ENCODE peak calls at places on chromosomes 11 and 22, in five cellular contexts. One of them, this sample, is unnamed.

GRCh38 chr11:112524808-112525207 is 264.1 kb upstream of the PLET1 start:
- DNase-seq in ovary: no peak
- DNase-seq in upper lobe of left lung: no peak
- DNase-seq in transverse colon: peak; percentile 26
- DNase-seq in Peyer's patch: peak; percentile 52
- DNase-seq in this sample: peak; percentile 55

GRCh38 chr22:20604776-20605221 is 97.4 kb downstream of the MED15 start:
- DNase-seq in ovary: no peak
- DNase-seq in upper lobe of left lung: no peak
- DNase-seq in transverse colon: no peak
- DNase-seq in Peyer's patch: no peak
- DNase-seq in this sample: no peak

GRCh38 chr11:111183706-111184105 is 61.8 kb upstream of the POU2AF2 start:
- DNase-seq in ovary: no peak
- DNase-seq in upper lobe of left lung: no peak
- DNase-seq in transverse colon: no peak
- DNase-seq in Peyer's patch: no peak
- DNase-seq in this sample: no peak

GRCh38 chr11:82845336-82846036 is 54.7 kb downstream of the PRCP start:
- DNase-seq in ovary: no peak
- DNase-seq in upper lobe of left lung: no peak
- DNase-seq in transverse colon: no peak
- DNase-seq in Peyer's patch: no peak
- DNase-seq in this sample: no peak

GRCh38 chr11:67668191-67668551 is 6.3 kb downstream of the ALDH3B2 start:
- DNase-seq in ovary: no peak
- DNase-seq in upper lobe of left lung: no peak
- DNase-seq in transverse colon: no peak
- DNase-seq in Peyer's patch: no peak
- DNase-seq in this sample: no peak

GRCh38 chr11:122601131-122602125 is 54.1 kb upstream of the UBASH3B start:
- DNase-seq in ovary: no peak
- DNase-seq in upper lobe of left lung: no peak
- DNase-seq in transverse colon: no peak
- DNase-seq in Peyer's patch: no peak
- DNase-seq in this sample: no peak

GRCh38 chr22:50264946-50265669 is 3.6 kb upstream of the MAPK12 start:
- DNase-seq in ovary: no peak
- DNase-seq in upper lobe of left lung: peak; percentile 63
- DNase-seq in transverse colon: no peak
- DNase-seq in Peyer's patch: no peak
- DNase-seq in this sample: no peak

GRCh38 chr11:47285969-47286770 is 16.2 kb downstream of the MADD start:
- DNase-seq in ovary: no peak
- DNase-seq in upper lobe of left lung: no peak
- DNase-seq in transverse colon: no peak
- DNase-seq in Peyer's patch: no peak
- DNase-seq in this sample: no peak

GRCh38 chr11:78138694-78139421 is 568 bp downstream of the ALG8 start:
- DNase-seq in ovary: no peak
- DNase-seq in upper lobe of left lung: no peak
- DNase-seq in transverse colon: peak; percentile 34
- DNase-seq in Peyer's patch: peak; percentile 52
- DNase-seq in this sample: no peak

GRCh38 chr11:2686360-2687222 is 13.2 kb downstream of the KCNQ1OT1 start:
- DNase-seq in ovary: peak; percentile 7
- DNase-seq in upper lobe of left lung: no peak
- DNase-seq in transverse colon: no peak
- DNase-seq in Peyer's patch: peak; percentile 34
- DNase-seq in this sample: peak; percentile 31

GRCh38 chr11:128492461-128492860 is 94.9 kb downstream of the ETS1 start:
- DNase-seq in ovary: no peak
- DNase-seq in upper lobe of left lung: no peak
- DNase-seq in transverse colon: no peak
- DNase-seq in Peyer's patch: no peak
- DNase-seq in this sample: no peak

GRCh38 chr11:130383363-130384168 is 44.8 kb downstream of the ADAMTS8 start:
- DNase-seq in ovary: no peak
- DNase-seq in upper lobe of left lung: no peak
- DNase-seq in transverse colon: no peak
- DNase-seq in Peyer's patch: no peak
- DNase-seq in this sample: no peak

GRCh38 chr11:108616549-108616948 is 23.0 kb upstream of the EXPH5 start:
- DNase-seq in ovary: no peak
- DNase-seq in upper lobe of left lung: no peak
- DNase-seq in transverse colon: no peak
- DNase-seq in Peyer's patch: no peak
- DNase-seq in this sample: no peak

GRCh38 chr11:68549789-68550484 is 89.4 kb downstream of the PPP6R3 start:
- DNase-seq in ovary: no peak
- DNase-seq in upper lobe of left lung: no peak
- DNase-seq in transverse colon: no peak
- DNase-seq in Peyer's patch: no peak
- DNase-seq in this sample: no peak

GRCh38 chr11:112977620-112978212 is 16.5 kb downstream of the NCAM1 start:
- DNase-seq in ovary: peak; percentile 67
- DNase-seq in upper lobe of left lung: no peak
- DNase-seq in transverse colon: no peak
- DNase-seq in Peyer's patch: no peak
- DNase-seq in this sample: no peak

GRCh38 chr11:88886796-88887195 is 179.0 kb downstream of the GRM5 start:
- DNase-seq in ovary: no peak
- DNase-seq in upper lobe of left lung: no peak
- DNase-seq in transverse colon: peak; percentile 11
- DNase-seq in Peyer's patch: peak; percentile 47
- DNase-seq in this sample: peak; percentile 56

GRCh38 chr11:74388678-74389327 is 9.4 kb downstream of the PGM2L1 start:
- DNase-seq in ovary: peak; percentile 78
- DNase-seq in upper lobe of left lung: no peak
- DNase-seq in transverse colon: peak; percentile 58
- DNase-seq in Peyer's patch: peak; percentile 88
- DNase-seq in this sample: no peak

GRCh38 chr22:39519681-39520053 is 695 bp upstream of the ATF4 start:
- DNase-seq in ovary: peak; percentile 73
- DNase-seq in upper lobe of left lung: no peak
- DNase-seq in transverse colon: peak; percentile 69
- DNase-seq in Peyer's patch: peak; percentile 81
- DNase-seq in this sample: peak; percentile 79
- H3K4me1 ChIP-seq in ovary: peaks cover 13% of the 10 kb centered on the region
- H3K4me1 ChIP-seq in upper lobe of left lung: peaks cover 45% of the 10 kb centered on the region
- H3K4me1 ChIP-seq in transverse colon: peaks cover 39% of the 10 kb centered on the region
- H3K4me1 ChIP-seq in Peyer's patch: peaks cover 16% of the 10 kb centered on the region
- H3K4me1 ChIP-seq in this sample: peaks cover 28% of the 10 kb centered on the region

GRCh38 chr22:47583959-47584562 is 821.6 kb downstream of the TBC1D22A start:
- DNase-seq in ovary: no peak
- DNase-seq in upper lobe of left lung: no peak
- DNase-seq in transverse colon: no peak
- DNase-seq in Peyer's patch: no peak
- DNase-seq in this sample: no peak
- H3K9me3 ChIP-seq in ovary: no peaks in the 10 kb centered on the region
- H3K9me3 ChIP-seq in upper lobe of left lung: no peaks in the 10 kb centered on the region
- H3K9me3 ChIP-seq in transverse colon: no peaks in the 10 kb centered on the region
- H3K9me3 ChIP-seq in Peyer's patch: no peaks in the 10 kb centered on the region
- H3K9me3 ChIP-seq in this sample: no peaks in the 10 kb centered on the region

GRCh38 chr11:12085371-12086251 is 24.8 kb upstream of the MICAL2 start:
- DNase-seq in ovary: no peak
- DNase-seq in upper lobe of left lung: no peak
- DNase-seq in transverse colon: no peak
- DNase-seq in Peyer's patch: peak; percentile 37
- DNase-seq in this sample: no peak
- TF ChIP-seq POLR2A in ovary: no peak
- TF ChIP-seq POLR2A in upper lobe of left lung: no peak
- TF ChIP-seq POLR2A in transverse colon: no peak
- TF ChIP-seq POLR2A in Peyer's patch: no peak
- TF ChIP-seq POLR2A in this sample: no peak

GRCh38 chr11:10612217-10612862 is 43.9 kb upstream of the LYVE1 start:
- DNase-seq in ovary: no peak
- DNase-seq in upper lobe of left lung: no peak
- DNase-seq in transverse colon: no peak
- DNase-seq in Peyer's patch: no peak
- DNase-seq in this sample: no peak
- H3K4me1 ChIP-seq in ovary: peaks cover 3% of the 10 kb centered on the region
- H3K4me1 ChIP-seq in upper lobe of left lung: peaks cover 18% of the 10 kb centered on the region
- H3K4me1 ChIP-seq in transverse colon: no peaks in the 10 kb centered on the region
- H3K4me1 ChIP-seq in Peyer's patch: peaks cover 9% of the 10 kb centered on the region
- H3K4me1 ChIP-seq in this sample: no peaks in the 10 kb centered on the region

DNA sequence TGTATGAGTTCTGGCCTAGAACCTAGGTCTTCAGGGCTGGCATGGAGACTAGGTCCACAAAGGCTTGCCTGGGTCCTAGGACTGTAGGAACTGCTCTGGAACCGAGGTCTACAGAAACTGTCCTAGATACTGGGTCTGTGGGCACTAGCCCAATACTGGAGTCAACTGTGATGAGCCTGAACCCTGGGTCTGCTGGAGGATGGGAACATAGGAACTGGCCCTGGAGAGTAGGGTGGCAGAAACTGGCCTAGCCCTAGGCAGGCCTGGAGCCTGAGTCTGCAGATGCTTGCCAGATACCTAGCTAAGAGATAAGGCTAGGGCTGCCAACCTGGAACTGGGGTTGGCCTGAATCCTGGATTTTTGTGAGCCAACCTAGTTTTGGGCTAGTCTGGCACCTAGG is 19.2 kb upstream of the GLYATL2 start:
- DNase-seq in ovary: no peak
- DNase-seq in upper lobe of left lung: no peak
- DNase-seq in transverse colon: no peak
- DNase-seq in Peyer's patch: no peak
- DNase-seq in this sample: no peak
- H3K9me3 ChIP-seq in ovary: no peaks in the 10 kb centered on the region
- H3K9me3 ChIP-seq in upper lobe of left lung: no peaks in the 10 kb centered on the region
- H3K9me3 ChIP-seq in transverse colon: no peaks in the 10 kb centered on the region
- H3K9me3 ChIP-seq in Peyer's patch: no peaks in the 10 kb centered on the region
- H3K9me3 ChIP-seq in this sample: no peaks in the 10 kb centered on the region

This sample was measured in right lobe of liver.